ENCODE peak calls at places on chromosome 4, in eight cellular contexts. L, G, M, S, A, V, X and Q are unnamed samples.

GRCh38 chr4:146018247-146018646 is 79.6 kb upstream of the ZNF827 start:
- DNase-seq in L (no peak), G (no peak), M (no peak), S (no peak), A (no peak), V (no peak), X (no peak), Q (no peak)

GRCh38 chr4:27278615-27279014 is 418.0 kb downstream of the STIM2 start:
- DNase-seq in L (peak; percentile 39), G (peak; percentile 41), M (peak; percentile 34), S (peak; percentile 63), A (no peak), V (no peak), X (peak; percentile 1), Q (no peak)

GRCh38 chr4:110128092-110128989 is 70.1 kb downstream of the ELOVL6 start:
- DNase-seq in L (no peak), G (no peak), M (peak; percentile 59), S (no peak), A (no peak), V (no peak), X (no peak), Q (no peak)

GRCh38 chr4:128688846-128689467 is 120.5 kb upstream of the JADE1 start:
- DNase-seq in L (no peak), G (no peak), M (no peak), S (no peak), A (no peak), V (no peak), X (no peak), Q (no peak)

GRCh38 chr4:184815046-184815877 is 10.5 kb downstream of the ACSL1 start:
- DNase-seq in L (peak; percentile 62), G (peak; percentile 86), M (peak; percentile 96), S (no peak), A (peak; percentile 86), V (peak; percentile 62), X (peak; percentile 80), Q (peak; percentile 79)

GRCh38 chr4:129014566-129015509 is 78.5 kb downstream of the SCLT1 start:
- DNase-seq in L (no peak), G (no peak), M (no peak), S (no peak), A (no peak), V (no peak), X (no peak), Q (no peak)

GRCh38 chr4:86556791-86557415 is 37.2 kb upstream of the PTPN13 start:
- DNase-seq in L (no peak), G (peak; percentile 32), M (no peak), S (no peak), A (peak; percentile 29), V (no peak), X (no peak), Q (no peak)

GRCh38 chr4:106032851-106033286 is 137.6 kb downstream of the NPNT start:
- DNase-seq in L (no peak), G (peak; percentile 44), M (no peak), S (no peak), A (no peak), V (no peak), X (peak; percentile 16), Q (no peak)

GRCh38 chr4:182014989-182015388 is 228.2 kb upstream of the TENM3 start:
- DNase-seq in L (no peak), G (no peak), M (no peak), S (no peak), A (no peak), V (no peak), X (no peak), Q (no peak)

GRCh38 chr4:8191136-8191747 is 7.8 kb upstream of the SH3TC1 start:
- DNase-seq in L (no peak), G (peak; percentile 90), M (peak; percentile 74), S (no peak), A (peak; percentile 55), V (peak; percentile 62), X (peak; percentile 70), Q (peak; percentile 78)

GRCh38 chr4:124955476-124955875 is 242.9 kb upstream of the ANKRD50 start:
- DNase-seq in L (no peak), G (no peak), M (no peak), S (no peak), A (no peak), V (no peak), X (no peak), Q (no peak)

GRCh38 chr4:108168672-108169562 is at the start of gene LEF1:
- DNase-seq in L (peak; percentile 71), G (peak; percentile 27), M (no peak), S (peak; percentile 76), A (peak; percentile 56), V (peak; percentile 17), X (peak; percentile 32), Q (peak; percentile 79)

GRCh38 chr4:112589207-112589606 is 47.5 kb downstream of the ZGRF1 start:
- DNase-seq in L (no peak), G (peak; percentile 11), M (no peak), S (no peak), A (no peak), V (no peak), X (peak; percentile 56), Q (no peak)

GRCh38 chr4:33061727-33062126 is 2341.6 kb downstream of the PCDH7 start:
- DNase-seq in L (no peak), G (no peak), M (no peak), S (no peak), A (no peak), V (no peak), X (no peak), Q (no peak)

GRCh38 chr4:158163941-158164665 is 8.7 kb downstream of the GASK1B start:
- DNase-seq in L (no peak), G (no peak), M (no peak), S (no peak), A (no peak), V (no peak), X (no peak), Q (no peak)

GRCh38 chr4:64713256-64713840 is 304.1 kb upstream of the TECRL start:
- DNase-seq in L (no peak), G (peak; percentile 35), M (peak; percentile 3), S (no peak), A (no peak), V (no peak), X (peak; percentile 3), Q (peak; percentile 23)

GRCh38 chr4:98484031-98484430 is 174.4 kb downstream of the TSPAN5 start:
- DNase-seq in L (no peak), G (peak; percentile 26), M (peak; percentile 57), S (no peak), A (no peak), V (no peak), X (no peak), Q (no peak)

GRCh38 chr4:113561092-113561491 is 200.4 kb downstream of the CAMK2D start:
- DNase-seq in L (no peak), G (no peak), M (no peak), S (no peak), A (no peak), V (no peak), X (no peak), Q (no peak)

GRCh38 chr4:5168891-5169290 is 117.6 kb downstream of the STK32B start:
- DNase-seq in L (no peak), G (no peak), M (no peak), S (no peak), A (no peak), V (no peak), X (no peak), Q (no peak)

GRCh38 chr4:128155231-128155855 is 94.2 kb downstream of the LARP1B start:
- DNase-seq in L (no peak), G (no peak), M (no peak), S (no peak), A (no peak), V (no peak), X (no peak), Q (no peak)

GRCh38 chr4:56148428-56148827 is 199.7 kb downstream of the CEP135 start:
- DNase-seq in L (no peak), G (peak; percentile 40), M (no peak), S (no peak), A (no peak), V (no peak), X (no peak), Q (no peak)

GRCh38 chr4:113760852-113761681 is 471 bp downstream of the CAMK2D start:
- DNase-seq in L (peak; percentile 36), G (peak; percentile 89), M (peak; percentile 51), S (peak; percentile 67), A (peak; percentile 76), V (peak; percentile 80), X (peak; percentile 57), Q (peak; percentile 62)

GRCh38 chr4:181854142-181854541 is 389.1 kb upstream of the TENM3 start:
- DNase-seq in L (no peak), G (no peak), M (peak; percentile 26), S (no peak), A (no peak), V (no peak), X (no peak), Q (no peak)

GRCh38 chr4:57078685-57079521 is 31.3 kb downstream of the IGFBP7 start:
- DNase-seq in L (no peak), G (no peak), M (peak; percentile 74), S (peak; percentile 52), A (no peak), V (no peak), X (peak; percentile 77), Q (no peak)

GRCh38 chr4:113499166-113499565 is 262.4 kb downstream of the CAMK2D start:
- DNase-seq in L (no peak), G (no peak), M (no peak), S (no peak), A (no peak), V (no peak), X (no peak), Q (no peak)

GRCh38 chr4:95068401-95068800 is 310.6 kb downstream of the BMPR1B start:
- DNase-seq in L (no peak), G (peak; percentile 33), M (no peak), S (no peak), A (no peak), V (no peak), X (no peak), Q (no peak)
- TF ChIP-seq CTCF in L (no peak), G (no peak), M (no peak), S (no peak), A (no peak), V (no peak), X (no peak), Q (no peak)

GRCh38 chr4:153773236-153773690 is 13.4 kb upstream of the RNF175 start:
- DNase-seq in L (no peak), G (no peak), M (no peak), S (peak; percentile 68), A (no peak), V (no peak), X (no peak), Q (no peak)
- TF ChIP-seq CTCF in L (no peak), G (no peak), M (no peak), S (no peak), A (no peak), V (no peak), X (peak; percentile 31), Q (no peak)

GRCh38 chr4:44632089-44632488 is 19.3 kb downstream of the YIPF7 start:
- DNase-seq in L (no peak), G (peak; percentile 1), M (no peak), S (no peak), A (no peak), V (no peak), X (no peak), Q (no peak)
- TF ChIP-seq CTCF in L (peak; percentile 59), G (peak; percentile 31), M (peak; percentile 39), S (no peak), A (no peak), V (no peak), X (no peak), Q (no peak)

DNA sequence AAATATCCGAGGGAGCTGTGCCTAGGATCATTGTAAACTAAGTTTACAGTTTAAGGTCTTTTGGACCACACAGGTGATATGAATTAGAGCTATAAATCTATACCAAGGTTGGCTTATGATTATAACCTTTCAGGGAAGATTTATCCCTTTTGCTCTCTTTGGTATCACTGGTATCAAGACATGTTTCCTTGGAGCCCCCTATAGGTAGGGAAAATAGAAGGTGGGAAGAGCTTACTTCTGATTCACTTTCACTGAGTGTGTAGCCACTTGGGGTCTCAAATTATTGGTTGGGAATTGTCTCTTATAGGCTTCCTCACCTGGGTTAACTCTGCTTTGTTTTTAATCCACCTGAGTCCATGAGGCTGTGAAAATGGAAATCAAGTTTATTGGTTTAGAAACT is 262.1 kb upstream of the NR3C2 start:
- DNase-seq in L (no peak), G (no peak), M (no peak), S (no peak), A (no peak), V (no peak), X (no peak), Q (no peak)
- TF ChIP-seq CTCF in L (no peak), G (no peak), M (no peak), S (no peak), A (no peak), V (no peak), X (no peak), Q (no peak)